ENCODE peak calls at places on chromosomes 4 and X, in four cellular contexts. M is tibial artery, F is heart left ventricle, V is colonic mucosa. I is an unnamed sample. For H3K9me3, the result is how much of the 10 kb centered on the place peaks cover.

GRCh38 chr4:101774807-101775206 is 15.7 kb upstream of the BANK1 start:
- DNase-seq in M (no peak), F (no peak), V (no peak), I (no peak)

GRCh38 chr4:132992686-132993085 is 156.4 kb upstream of the PCDH10 start:
- DNase-seq in M (no peak), F (no peak), V (no peak), I (no peak)

GRCh38 chr4:185654311-185654710 is 119.0 kb upstream of the PDLIM3 start:
- DNase-seq in M (no peak), F (no peak), V (no peak), I (no peak)

GRCh38 chr4:142703694-142704309 is 142.3 kb downstream of the INPP4B start:
- DNase-seq in M (no peak), F (no peak), V (no peak), I (no peak)

GRCh38 chr4:82578935-82579334 is 17.1 kb upstream of the TMEM150C start:
- DNase-seq in M (no peak), F (no peak), V (no peak), I (no peak)

GRCh38 chr4:126271266-126271665 is 956.5 kb downstream of the FAT4 start:
- DNase-seq in M (no peak), F (no peak), V (no peak), I (no peak)

GRCh38 chrX:47059142-47059874 is 18.9 kb upstream of the RGN start:
- DNase-seq in M (no peak), F (no peak), V (no peak), I (no peak)

GRCh38 chr4:3630934-3631585 is 98.8 kb upstream of the LRPAP1 start:
- DNase-seq in M (no peak), F (peak), V (peak), I (no peak)

GRCh38 chr4:71259911-71260331 is 78.9 kb upstream of the SLC4A4 start:
- DNase-seq in M (peak), F (no peak), V (no peak), I (no peak)

GRCh38 chr4:90718926-90719325 is 591.7 kb downstream of the CCSER1 start:
- DNase-seq in M (no peak), F (no peak), V (no peak), I (no peak)

GRCh38 chr4:131644619-131645018 is 1504.5 kb upstream of the PCDH10 start:
- DNase-seq in M (no peak), F (no peak), V (no peak), I (no peak)

GRCh38 chr4:145933134-145933533 is 5.5 kb downstream of the ZNF827 start:
- DNase-seq in M (no peak), F (no peak), V (no peak), I (no peak)

GRCh38 chrX:136768469-136769084 is 12.2 kb downstream of the ARHGEF6 start:
- DNase-seq in M (peak), F (no peak), V (peak), I (peak)

GRCh38 chrX:41180194-41180902 is 95.1 kb downstream of the USP9X start:
- DNase-seq in M (peak), F (no peak), V (peak), I (peak)

GRCh38 chr4:25878676-25879075 is 15.9 kb upstream of the SEL1L3 start:
- DNase-seq in M (no peak), F (no peak), V (no peak), I (no peak)

GRCh38 chr4:140726776-140727500 is 29.2 kb downstream of the TBC1D9 start:
- DNase-seq in M (no peak), F (no peak), V (peak), I (no peak)

GRCh38 chrX:150200820-150201287 is 162.3 kb upstream of the MAMLD1 start:
- DNase-seq in M (peak), F (peak), V (no peak), I (no peak)

GRCh38 chr4:38805530-38806145 is 1.0 kb upstream of the TLR1 start:
- DNase-seq in M (peak), F (no peak), V (peak), I (peak)

GRCh38 chr4:106010761-106011160 is 115.5 kb downstream of the NPNT start:
- DNase-seq in M (no peak), F (no peak), V (no peak), I (no peak)

GRCh38 chr4:1715002-1715761 is 3.1 kb upstream of the SLBP start:
- DNase-seq in M (peak), F (no peak), V (no peak), I (no peak)

DNA sequence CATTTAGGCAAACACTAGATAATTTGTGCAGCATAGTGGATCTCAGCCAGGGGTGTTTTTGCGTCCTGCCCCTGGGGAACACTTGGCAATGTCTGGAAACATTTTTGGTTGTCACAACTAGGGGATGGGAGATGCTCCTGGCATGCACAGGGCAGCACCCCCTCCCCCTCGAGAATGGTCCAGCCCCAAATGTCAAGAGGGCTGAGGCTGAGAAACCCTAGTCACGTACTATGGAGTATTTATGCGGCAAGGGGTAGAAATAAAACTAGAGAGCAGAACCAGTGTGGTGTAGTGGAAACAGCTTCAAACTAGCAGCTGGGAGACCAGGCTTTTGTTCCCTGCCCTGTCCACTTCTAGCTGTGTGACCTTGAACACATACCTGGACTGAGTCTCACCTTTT is 38.2 kb upstream of the CLCN4 start:
- DNase-seq in M (no peak), F (no peak), V (no peak), I (no peak)
- H3K9me3 ChIP-seq in M (under half), F (under half), V (under half), I (under half)

DNA sequence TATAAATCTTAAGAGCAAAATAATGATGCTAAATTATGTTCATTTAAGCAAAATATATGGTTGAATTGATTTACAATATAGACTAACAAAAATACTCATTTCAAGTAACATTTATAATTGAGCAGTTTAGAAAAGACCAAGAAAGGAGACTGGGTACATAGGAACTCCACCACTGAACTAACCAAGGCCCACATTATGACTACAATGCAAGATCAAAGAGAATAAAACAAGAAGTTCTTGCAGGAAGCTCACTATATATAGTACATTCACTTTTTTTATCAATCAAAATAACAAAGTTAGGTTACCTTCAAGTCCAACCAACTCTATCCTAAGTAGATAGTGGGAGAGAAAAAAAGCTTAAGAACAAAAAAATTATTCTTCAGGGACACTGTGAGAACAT is 8.0 kb downstream of the CHIC2 start:
- DNase-seq in M (no peak), F (no peak), V (no peak), I (no peak)
- H3K4me3 ChIP-seq in M (no peak), F (no peak), V (no peak), I (no peak)

GRCh38 chr4:4794421-4794820 is 65.0 kb upstream of the MSX1 start:
- DNase-seq in M (no peak), F (no peak), V (no peak), I (no peak)

GRCh38 chr4:4788573-4788972 is 70.9 kb upstream of the MSX1 start:
- DNase-seq in M (no peak), F (no peak), V (no peak), I (no peak)

GRCh38 chr4:4792516-4792915 is 66.9 kb upstream of the MSX1 start:
- DNase-seq in M (no peak), F (no peak), V (no peak), I (no peak)

GRCh38 chr4:4789462-4789861 is 70.0 kb upstream of the MSX1 start:
- DNase-seq in M (no peak), F (no peak), V (no peak), I (no peak)

GRCh38 chr4:4791299-4791798 is 68.1 kb upstream of the MSX1 start:
- DNase-seq in M (no peak), F (no peak), V (no peak), I (no peak)
- H3K9me3 ChIP-seq in M (under half), F (under half), V (under half), I (under half)

GRCh38 chr4:162770761-162771490 is 395.8 kb downstream of the NAF1 start:
- DNase-seq in M (no peak), F (no peak), V (no peak), I (no peak)
- H3K4me3 ChIP-seq in M (no peak), F (no peak), V (no peak), I (no peak)

GRCh38 chrX:40054793-40055192 is 43.0 kb downstream of the BCOR start:
- DNase-seq in M (no peak), F (no peak), V (no peak), I (no peak)

GRCh38 chrX:40047485-40047884 is 50.3 kb downstream of the BCOR start:
- DNase-seq in M (no peak), F (no peak), V (no peak), I (no peak)

GRCh38 chrX:40055495-40055894 is 42.3 kb downstream of the BCOR start:
- DNase-seq in M (no peak), F (no peak), V (no peak), I (no peak)

GRCh38 chrX:40049084-40049641 is 48.6 kb downstream of the BCOR start:
- DNase-seq in M (no peak), F (no peak), V (no peak), I (no peak)

GRCh38 chrX:40050532-40050931 is 47.2 kb downstream of the BCOR start:
- DNase-seq in M (no peak), F (no peak), V (no peak), I (no peak)
- H3K9me3 ChIP-seq in M (half or more), F (under half), V (under half), I (under half)